ENCODE peak calls at places on chromosomes 6 and 20, in eight cellular contexts. E is lung, W is psoas muscle, N is fibroblast of lung, F is sigmoid colon, H is A549, V is A673, G is testis. Z is an unnamed sample.

GRCh38 chr6:83113258-83113657 is 45.8 kb downstream of the DOP1A start:
- DNase-seq in E (no peak), W (no peak), N (no peak), F (no peak), H (no peak), V (no peak), G (no peak), Z (no peak)

GRCh38 chr6:74892091-74892490 is 313.8 kb downstream of the COL12A1 start:
- DNase-seq in E (no peak), W (no peak), N (peak; percentile 79), F (no peak), H (no peak), V (no peak), G (no peak), Z (no peak)

GRCh38 chr6:40325791-40326190 is 261.4 kb downstream of the LRFN2 start:
- DNase-seq in E (no peak), W (no peak), N (no peak), F (no peak), H (no peak), V (no peak), G (no peak), Z (no peak)

GRCh38 chr6:33170176-33171095 is 21.8 kb downstream of the COL11A2 start:
- DNase-seq in E (no peak), W (no peak), N (no peak), F (peak; percentile 46), H (no peak), V (no peak), G (no peak), Z (peak; percentile 26)

GRCh38 chr6:124870611-124871201 is 91.5 kb upstream of the RNF217 start:
- DNase-seq in E (no peak), W (no peak), N (peak; percentile 73), F (no peak), H (no peak), V (peak; percentile 46), G (no peak), Z (no peak)

GRCh38 chr6:138485005-138485545 is 14.2 kb downstream of the NHSL1 start:
- DNase-seq in E (no peak), W (no peak), N (peak; percentile 30), F (no peak), H (no peak), V (no peak), G (peak; percentile 20), Z (no peak)

GRCh38 chr6:35368038-35368887 is 25.9 kb downstream of the PPARD start:
- DNase-seq in E (no peak), W (no peak), N (no peak), F (no peak), H (no peak), V (no peak), G (no peak), Z (no peak)

GRCh38 chr20:34535301-34535840 is 19.1 kb downstream of the DYNLRB1 start:
- DNase-seq in E (no peak), W (no peak), N (no peak), F (peak; percentile 26), H (no peak), V (no peak), G (no peak), Z (peak; percentile 64)

GRCh38 chr6:12313992-12314589 is 23.9 kb downstream of the EDN1 start:
- DNase-seq in E (peak; percentile 49), W (no peak), N (no peak), F (no peak), H (no peak), V (no peak), G (no peak), Z (no peak)

GRCh38 chr6:161546632-161547031 is 272.8 kb upstream of the AGPAT4 start:
- DNase-seq in E (no peak), W (no peak), N (no peak), F (no peak), H (no peak), V (no peak), G (no peak), Z (no peak)
- H3K4me1 ChIP-seq in E (peaks cover 7% of the 10 kb centered on the region), W (no peaks in the 10 kb centered on the region), N (no peaks in the 10 kb centered on the region), F (no peaks in the 10 kb centered on the region), H (peaks cover 7% of the 10 kb centered on the region), V (peaks cover 12% of the 10 kb centered on the region), G (no peaks in the 10 kb centered on the region), Z (no peaks in the 10 kb centered on the region)

GRCh38 chr6:70842541-70842940 is 114.3 kb downstream of the B3GAT2 start:
- DNase-seq in E (no peak), W (no peak), N (no peak), F (no peak), H (no peak), V (no peak), G (no peak), Z (no peak)
- H3K9me3 ChIP-seq in E (no peaks in the 10 kb centered on the region), W (no peaks in the 10 kb centered on the region), N (no peaks in the 10 kb centered on the region), F (no peaks in the 10 kb centered on the region), H (no peaks in the 10 kb centered on the region), V (no peaks in the 10 kb centered on the region), G (no peaks in the 10 kb centered on the region), Z (no peaks in the 10 kb centered on the region)

DNA sequence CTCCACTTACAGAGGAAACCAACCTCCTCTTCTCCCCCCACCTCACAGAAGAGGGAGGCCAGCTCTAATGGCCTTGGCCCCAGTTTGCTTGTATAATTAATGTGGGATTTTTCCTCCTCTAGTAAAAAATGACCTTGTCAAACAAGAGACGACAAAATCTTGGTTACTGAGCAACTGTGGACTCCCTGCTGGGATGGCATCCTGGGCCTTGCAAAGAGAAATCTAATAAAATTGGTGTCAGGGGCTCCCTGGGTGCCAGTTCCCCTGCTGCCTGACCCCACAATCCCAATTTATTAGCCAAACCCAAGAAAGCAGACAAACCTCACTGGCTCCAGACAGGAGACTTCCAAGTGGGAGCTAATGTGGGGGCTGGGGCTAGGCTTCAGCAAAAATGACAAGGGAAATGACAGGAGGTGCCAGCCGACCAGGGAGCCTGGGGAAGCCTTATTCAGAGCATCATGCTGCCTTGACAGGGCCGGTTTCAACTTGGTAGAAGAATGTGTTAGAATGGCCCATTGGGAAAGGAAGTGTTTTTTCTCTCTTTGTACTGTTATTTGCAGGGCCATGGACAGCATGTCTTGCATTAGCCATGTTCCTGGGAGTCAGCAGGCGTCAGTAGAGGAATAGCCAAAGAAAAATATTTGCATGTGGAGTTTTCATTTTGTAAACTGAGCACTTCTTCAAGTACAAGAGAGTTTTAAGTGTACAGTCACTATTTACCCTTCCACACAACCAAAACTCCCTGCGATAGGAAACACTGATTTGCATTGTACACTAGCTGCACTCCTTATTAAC is 816.9 kb downstream of the DHX35 start:
- DNase-seq in E (no peak), W (no peak), N (peak; percentile 15), F (no peak), H (no peak), V (peak; percentile 46), G (no peak), Z (no peak)
- TF ChIP-seq CTCF in E (no peak), W (no peak), N (peak; percentile 48), F (no peak), H (no peak), V (no peak), G (no peak), Z (peak; percentile 19)

DNA sequence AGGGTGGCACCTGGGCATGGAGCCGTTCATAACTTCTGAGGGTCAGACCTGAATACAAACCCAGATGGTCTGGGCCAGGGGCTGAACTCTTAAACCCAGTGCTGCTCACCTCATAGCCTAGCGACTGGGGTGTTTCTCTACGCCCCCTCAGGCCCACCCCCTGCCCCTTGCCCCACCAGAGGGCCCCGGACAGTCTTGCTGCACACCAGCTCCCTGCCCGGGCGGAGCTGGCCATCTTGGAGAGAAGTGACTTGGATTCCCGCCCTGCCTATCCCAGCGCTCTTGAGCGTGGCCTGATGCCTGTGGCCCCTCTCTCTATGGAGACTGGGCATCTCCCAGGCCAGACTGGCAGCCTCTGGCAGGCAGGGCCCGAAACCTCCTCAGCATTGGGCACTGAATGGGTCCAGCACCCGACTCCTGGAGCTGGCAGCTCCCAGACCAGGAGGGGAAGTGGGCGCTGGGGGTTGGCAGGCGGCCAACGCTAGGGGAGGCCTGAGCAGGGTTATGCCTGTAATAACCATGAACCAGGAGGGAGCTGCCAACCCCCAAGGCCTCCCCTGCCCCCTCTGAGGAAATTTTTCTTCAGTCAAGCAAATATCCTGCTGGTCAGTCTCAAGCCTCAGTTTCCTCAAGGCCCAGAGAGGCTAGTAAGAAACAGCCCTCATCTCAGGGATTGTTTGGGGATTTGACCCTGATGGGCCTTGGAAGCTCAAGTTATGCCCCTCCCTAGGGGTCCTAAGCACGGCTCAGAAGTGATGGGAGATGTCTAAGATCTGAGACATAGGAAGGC is 169.5 kb downstream of the VEGFA start:
- DNase-seq in E (no peak), W (no peak), N (no peak), F (peak; percentile 59), H (no peak), V (no peak), G (peak; percentile 11), Z (no peak)
- H3K4me1 ChIP-seq in E (no peaks in the 10 kb centered on the region), W (peaks cover 13% of the 10 kb centered on the region), N (no peaks in the 10 kb centered on the region), F (no peaks in the 10 kb centered on the region), H (no peaks in the 10 kb centered on the region), V (peaks cover 13% of the 10 kb centered on the region), G (no peaks in the 10 kb centered on the region), Z (no peaks in the 10 kb centered on the region)

GRCh38 chr6:99603421-99604160 is 3.0 kb upstream of the PRDM13 start:
- DNase-seq in E (no peak), W (no peak), N (no peak), F (no peak), H (peak; percentile 13), V (peak; percentile 74), G (no peak), Z (no peak)
- H3K9me3 ChIP-seq in E (no peaks in the 10 kb centered on the region), W (no peaks in the 10 kb centered on the region), N (no peaks in the 10 kb centered on the region), F (no peaks in the 10 kb centered on the region), H (no peaks in the 10 kb centered on the region), V (no peaks in the 10 kb centered on the region), G (no peaks in the 10 kb centered on the region), Z (no peaks in the 10 kb centered on the region)

DNA sequence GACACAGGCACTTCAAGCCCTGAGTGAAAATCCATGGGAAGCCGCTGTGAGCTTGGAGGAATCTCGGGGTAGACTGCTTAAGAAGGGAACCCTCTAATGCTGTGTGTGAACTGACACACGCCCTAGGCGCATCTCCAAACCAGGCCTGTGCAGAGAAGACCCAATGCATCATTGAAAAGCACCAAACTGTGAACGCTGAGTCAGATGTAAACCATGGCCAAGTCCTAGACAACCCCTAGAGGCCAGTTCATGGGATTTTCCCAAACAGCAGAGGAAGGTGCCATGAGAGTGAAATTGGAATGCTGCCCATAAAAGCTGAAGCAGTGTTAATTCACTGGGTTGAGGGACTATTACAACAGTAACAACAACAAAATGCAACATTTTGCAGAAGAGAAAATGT is 296.5 kb downstream of the SMOC2 start:
- DNase-seq in E (no peak), W (no peak), N (no peak), F (no peak), H (peak; percentile 13), V (peak; percentile 23), G (no peak), Z (no peak)
- TF ChIP-seq CTCF in E (no peak), W (no peak), N (no peak), F (no peak), H (no peak), V (no peak), G (no peak), Z (peak; percentile 24)